ENCODE peak calls at places on chromosome 5, in four cellular contexts. F, O, P and N are unnamed samples.

GRCh38 chr5:45399041-45399440 is 297.1 kb downstream of the HCN1 start:
- DNase-seq in F (no peak), O (peak), P (no peak), N (peak)

GRCh38 chr5:2165991-2166978 is 283.6 kb upstream of the IRX4 start:
- DNase-seq in F (no peak), O (no peak), P (no peak), N (no peak)

GRCh38 chr5:111384220-111384619 is 128.1 kb downstream of the STARD4 start:
- DNase-seq in F (no peak), P (no peak), O (peak), N (no peak)

GRCh38 chr5:95773325-95774059 is 42.4 kb downstream of the RHOBTB3 start:
- DNase-seq in P (no peak), F (peak), O (no peak), N (no peak)

GRCh38 chr5:109956884-109957283 is 267.2 kb downstream of the MAN2A1 start:
- DNase-seq in P (no peak), F (no peak), O (no peak), N (no peak)

GRCh38 chr5:100516285-100516684 is 18.9 kb upstream of the FAM174A start:
- DNase-seq in F (no peak), P (no peak), O (no peak), N (no peak)

GRCh38 chr5:135426102-135427082 is 20.8 kb downstream of the DCANP1 start:
- DNase-seq in P (no peak), O (peak), F (peak), N (no peak)

GRCh38 chr5:61559722-61560121 is 227.7 kb downstream of the ZSWIM6 start:
- DNase-seq in P (no peak), O (no peak), F (no peak), N (no peak)

GRCh38 chr5:171861383-171861782 is 75.8 kb downstream of the SMIM23 start:
- DNase-seq in O (no peak), F (no peak), P (no peak), N (no peak)

GRCh38 chr5:131766689-131767088 is 30.1 kb downstream of the FNIP1 start:
- DNase-seq in O (no peak), F (no peak), P (no peak), N (no peak)

GRCh38 chr5:179697108-179697507 is 1.7 kb upstream of the CANX start:
- DNase-seq in F (no peak), P (no peak), O (no peak), N (no peak)

GRCh38 chr5:6804766-6805165 is 91.5 kb downstream of the TENT4A start:
- DNase-seq in F (peak), O (peak), P (no peak), N (no peak)

GRCh38 chr5:69477170-69477569 is 15.4 kb upstream of the OCLN start:
- DNase-seq in O (no peak), P (no peak), F (no peak), N (no peak)

GRCh38 chr5:57940879-57941278 is 458.3 kb upstream of the ACTBL2 start:
- DNase-seq in O (no peak), F (no peak), P (no peak), N (no peak)

GRCh38 chr5:81125959-81126358 is 107.2 kb upstream of the CKMT2 start:
- DNase-seq in O (no peak), P (no peak), F (peak), N (no peak)

GRCh38 chr5:178118345-178118744 is 5.0 kb downstream of the N4BP3 start:
- DNase-seq in F (no peak), O (no peak), P (no peak), N (no peak)

GRCh38 chr5:177595026-177595585 is 3.1 kb downstream of the TMED9 start:
- DNase-seq in F (no peak), P (no peak), O (no peak), N (no peak)

GRCh38 chr5:60495644-60496520 is 204.1 kb downstream of the DEPDC1B start:
- DNase-seq in O (no peak), F (no peak), P (no peak), N (no peak)

GRCh38 chr5:16552666-16553343 is 64.0 kb downstream of the RETREG1 start:
- DNase-seq in P (peak), O (peak), F (peak), N (peak)

GRCh38 chr5:182126-182525 is 9.2 kb upstream of the LRRC14B start:
- DNase-seq in O (no peak), F (no peak), P (no peak), N (no peak)

GRCh38 chr5:125199968-125200841 is 453.8 kb upstream of the ZNF608 start:
- DNase-seq in F (no peak), P (no peak), O (peak), N (peak)

GRCh38 chr5:68873198-68873597 is 220.6 kb upstream of the SLC30A5 start:
- DNase-seq in P (no peak), F (no peak), O (peak), N (no peak)

GRCh38 chr5:168219515-168220410 is 71.7 kb upstream of the WWC1 start:
- DNase-seq in F (peak), P (peak), O (peak), N (peak)

GRCh38 chr5:57402348-57402747 is 80.3 kb downstream of the ACTBL2 start:
- DNase-seq in F (no peak), O (no peak), P (no peak), N (no peak)

GRCh38 chr5:5276471-5276870 is 136.3 kb downstream of the ADAMTS16 start:
- DNase-seq in O (no peak), P (no peak), F (no peak), N (no peak)

GRCh38 chr5:103918668-103919367 is 356.2 kb upstream of the NUDT12 start:
- DNase-seq in F (peak), P (no peak), O (peak), N (no peak)

GRCh38 chr5:53568868-53569267 is 8.4 kb downstream of the NDUFS4 start:
- DNase-seq in P (no peak), F (peak), O (no peak), N (no peak)

GRCh38 chr5:3099954-3100353 is 348.5 kb upstream of the IRX2 start:
- DNase-seq in O (no peak), P (no peak), F (no peak), N (no peak)

GRCh38 chr5:167633931-167634341 is 657.5 kb upstream of the WWC1 start:
- DNase-seq in P (no peak), O (no peak), F (peak), N (no peak)

GRCh38 chr5:52674815-52675545 is 112.7 kb upstream of the ITGA1 start:
- DNase-seq in F (peak), O (no peak), P (no peak), N (no peak)

GRCh38 chr5:131679911-131680310 is 44.9 kb upstream of the RAPGEF6 start:
- DNase-seq in P (no peak), O (no peak), F (peak), N (no peak)

GRCh38 chr5:102865510-102866314 is 110.6 kb downstream of the PAM start:
- DNase-seq in F (peak), O (peak), P (peak), N (peak)

GRCh38 chr5:5079871-5080270 is 60.3 kb upstream of the ADAMTS16 start:
- DNase-seq in P (no peak), F (no peak), O (no peak), N (no peak)

GRCh38 chr5:16733597-16733996 is 116.8 kb upstream of the RETREG1 start:
- DNase-seq in F (no peak), P (no peak), O (peak), N (peak)

GRCh38 chr5:149217802-149218153 is 53.9 kb upstream of the AFAP1L1 start:
- DNase-seq in F (no peak), P (no peak), O (no peak), N (no peak)
- H3K56ac ChIP-seq in F (no peak), P (no peak), O (no peak), N (no peak)

DNA sequence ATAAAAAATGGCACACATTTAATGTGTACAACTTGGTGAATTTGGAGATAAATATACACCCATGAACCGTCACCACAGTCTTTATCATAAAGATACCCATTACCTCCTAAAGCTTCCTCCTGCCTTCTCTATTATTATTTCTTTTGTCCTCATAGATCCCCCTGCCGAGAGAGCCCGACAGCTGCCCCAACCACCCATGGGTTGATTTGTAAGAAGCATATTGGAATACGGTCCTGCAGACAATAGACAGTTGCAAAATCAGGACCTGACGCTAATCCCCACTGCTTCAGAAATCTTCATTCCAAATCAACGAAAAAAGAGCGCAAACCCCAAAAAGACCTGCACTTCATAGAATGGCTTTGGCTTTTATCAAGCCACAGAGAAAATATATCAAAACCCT is 697.5 kb downstream of the SEMA5A start:
- DNase-seq in O (no peak), F (no peak), P (no peak), N (no peak)
- H3K56ac ChIP-seq in O (no peak), F (no peak), P (no peak), N (no peak)

GRCh38 chr5:151070449-151070848 is 10.4 kb downstream of the TNIP1 start:
- DNase-seq in O (no peak), F (peak), P (no peak), N (no peak)
- H3K56ac ChIP-seq in O (no peak), F (no peak), P (no peak), N (no peak)

DNA sequence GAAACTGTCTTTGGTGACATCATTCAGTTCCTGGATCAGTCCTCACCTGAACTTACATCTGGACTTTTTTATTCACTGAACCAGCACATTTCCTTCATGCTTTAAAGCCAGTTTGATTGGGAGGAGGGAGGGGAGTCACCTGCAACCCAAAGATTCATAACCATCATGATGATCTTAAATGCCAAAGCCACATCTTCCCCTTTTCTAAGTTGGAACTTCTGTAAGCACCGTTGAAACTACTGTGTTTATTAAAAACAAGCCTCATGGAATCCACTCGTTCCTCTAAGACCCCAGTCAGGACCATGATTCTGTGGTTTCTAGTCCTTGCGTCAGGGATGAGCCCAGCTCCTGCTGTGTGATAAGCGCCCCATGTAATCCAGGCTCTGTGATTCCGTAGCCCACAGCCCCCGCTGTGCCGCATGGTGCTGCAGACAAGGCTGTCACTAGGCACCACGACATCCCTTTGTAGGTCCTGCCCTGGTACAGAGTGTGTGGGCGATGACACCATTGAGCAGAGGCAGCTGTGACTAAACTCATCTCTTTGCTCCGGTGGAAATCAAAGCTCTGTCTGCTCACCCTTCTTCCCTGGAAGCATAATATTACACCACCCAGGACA is 131.8 kb upstream of the FSTL4 start:
- DNase-seq in O (no peak), F (no peak), P (no peak), N (no peak)
- H3K56ac ChIP-seq in O (no peak), F (no peak), P (no peak), N (no peak)

GRCh38 chr5:36334315-36334714 is 32.6 kb upstream of the RANBP3L start:
- DNase-seq in O (no peak), F (no peak), P (no peak), N (no peak)

DNA sequence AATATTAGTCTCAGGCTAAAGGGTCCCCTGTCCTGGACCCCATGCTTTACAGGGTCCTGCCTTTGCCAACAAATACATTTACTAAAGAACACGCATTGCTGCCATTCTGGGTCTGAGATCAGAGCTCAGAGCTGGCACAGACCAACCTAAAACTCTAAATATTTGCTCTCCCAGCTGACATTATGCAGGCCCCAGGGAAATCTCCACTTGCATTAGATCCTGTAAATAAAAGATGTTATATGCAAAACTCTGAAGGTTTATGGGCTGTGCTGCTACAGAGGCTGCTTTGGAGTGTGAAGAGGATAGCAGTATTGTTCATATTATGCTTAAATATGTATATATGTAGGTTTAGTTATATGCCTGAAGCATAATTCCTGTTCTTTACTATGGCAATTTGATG is 35.9 kb upstream of the RANBP3L start:
- DNase-seq in F (no peak), O (no peak), P (no peak), N (no peak)
- H3K56ac ChIP-seq in F (no peak), O (no peak), P (no peak), N (no peak)